ENCODE peak calls at places on chromosome 6, in five cellular contexts. H is ovary, S is upper lobe of left lung, W is HepG2, A is GM12878. D is an unnamed sample.

GRCh38 chr6:11224252-11224965 is 8.1 kb downstream of the NEDD9 start:
- DNase-seq in H (no peak), S (no peak), W (no peak), A (peak), D (no peak)

GRCh38 chr6:88662163-88662580 is 301.2 kb downstream of the RNGTT start:
- DNase-seq in H (no peak), S (no peak), W (peak), A (peak), D (no peak)

GRCh38 chr6:116631379-116631990 is 15.2 kb downstream of the RSPH4A start:
- DNase-seq in H (peak), S (no peak), W (peak), A (no peak), D (no peak)

GRCh38 chr6:121999458-122000065 is 399.9 kb upstream of the HSF2 start:
- DNase-seq in H (no peak), S (no peak), W (no peak), A (no peak), D (no peak)

GRCh38 chr6:151136141-151136755 is 103.5 kb upstream of the AKAP12 start:
- DNase-seq in H (peak), S (no peak), W (peak), A (no peak), D (no peak)

GRCh38 chr6:149132336-149132735 is 185.2 kb upstream of the TAB2 start:
- DNase-seq in H (no peak), S (no peak), W (no peak), A (no peak), D (peak)

GRCh38 chr6:148854086-148854485 is 107.3 kb downstream of the UST start:
- DNase-seq in H (no peak), S (no peak), W (no peak), A (no peak), D (no peak)

GRCh38 chr6:132122871-132123270 is 171.7 kb upstream of the CCN2 start:
- DNase-seq in H (no peak), S (no peak), W (peak), A (no peak), D (no peak)

GRCh38 chr6:57267586-57268293 is 45.6 kb upstream of the RAB23 start:
- DNase-seq in H (no peak), S (no peak), W (peak), A (peak), D (peak)

GRCh38 chr6:32842690-32843089 is 1.2 kb downstream of the PSMB8 start:
- DNase-seq in H (no peak), S (no peak), W (no peak), A (no peak), D (no peak)

GRCh38 chr6:131159578-131159977 is 24.3 kb downstream of the AKAP7 start:
- DNase-seq in H (no peak), S (no peak), W (no peak), A (no peak), D (no peak)

GRCh38 chr6:77906070-77906469 is 253.2 kb downstream of the MEI4 start:
- DNase-seq in H (no peak), S (no peak), W (no peak), A (no peak), D (no peak)

DNA sequence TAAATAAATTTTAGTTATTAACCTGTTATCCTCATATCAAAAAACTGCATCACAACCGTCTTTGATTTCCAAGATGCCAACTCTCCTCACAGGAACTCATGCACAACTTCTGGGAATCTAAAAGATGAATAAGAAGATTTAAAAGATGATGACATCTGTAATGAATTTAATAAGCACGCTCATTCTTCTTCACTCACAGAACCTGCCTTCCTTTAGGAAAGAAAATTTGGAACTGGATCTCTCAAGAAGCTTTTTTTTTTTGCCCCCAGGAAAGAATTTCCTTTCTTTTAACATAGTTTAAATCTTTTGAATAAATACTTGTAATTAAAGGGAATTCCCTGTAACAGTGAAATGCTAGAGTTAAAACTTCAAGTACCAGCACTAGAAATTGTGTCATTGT is 161.5 kb downstream of the HIVEP2 start:
- DNase-seq in H (no peak), S (no peak), W (no peak), A (no peak), D (no peak)
- TF ChIP-seq EP300 in H (no peak), S (no peak), W (no peak), A (no peak), D (no peak)

GRCh38 chr6:167235421-167236238 is 55.5 kb upstream of the UNC93A start:
- DNase-seq in H (no peak), S (peak), W (no peak), A (no peak), D (no peak)

GRCh38 chr6:167237438-167237837 is 53.7 kb upstream of the UNC93A start:
- DNase-seq in H (no peak), S (no peak), W (no peak), A (no peak), D (no peak)

GRCh38 chr6:167233490-167233889 is 57.6 kb upstream of the UNC93A start:
- DNase-seq in H (no peak), S (no peak), W (no peak), A (no peak), D (no peak)

GRCh38 chr6:167236239-167236571 is 54.9 kb upstream of the UNC93A start:
- DNase-seq in H (no peak), S (no peak), W (no peak), A (no peak), D (no peak)

DNA sequence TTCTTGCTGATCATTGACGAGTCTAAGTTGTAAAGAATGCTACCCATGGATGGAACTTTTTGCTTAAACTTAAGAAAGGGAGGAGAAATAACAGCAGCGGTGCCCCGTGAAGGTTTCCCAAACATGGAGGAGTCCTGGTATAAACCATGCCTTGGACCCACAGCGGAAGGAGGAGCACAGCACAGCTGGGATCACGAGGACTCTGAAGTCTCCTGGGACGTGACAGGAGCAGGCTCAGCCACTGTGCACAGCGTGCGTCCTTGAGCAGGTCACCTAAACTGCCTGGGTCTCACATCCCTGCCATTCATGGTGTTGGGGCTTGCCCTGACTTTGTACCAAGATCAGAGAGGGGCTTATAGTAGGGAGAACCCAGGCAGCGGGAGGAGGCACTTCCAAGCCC is 56.1 kb upstream of the UNC93A start:
- DNase-seq in H (no peak), S (no peak), W (no peak), A (no peak), D (no peak)
- TF ChIP-seq EP300 in H (no peak), S (no peak), W (no peak), A (no peak), D (no peak)

GRCh38 chr6:161225677-161226004 is 48.2 kb downstream of the AGPAT4 start:
- DNase-seq in H (no peak), S (no peak), W (no peak), A (no peak), D (no peak)
- TF ChIP-seq EP300 in H (no peak), S (no peak), W (no peak), A (no peak), D (no peak)

GRCh38 chr6:37242042-37242428 is 15.5 kb upstream of the TBC1D22B start:
- DNase-seq in H (no peak), S (no peak), W (no peak), A (no peak), D (no peak)

GRCh38 chr6:37243816-37244370 is 13.7 kb upstream of the TBC1D22B start:
- DNase-seq in H (peak), S (no peak), W (no peak), A (no peak), D (no peak)

GRCh38 chr6:37243131-37243815 is 14.3 kb upstream of the TBC1D22B start:
- DNase-seq in H (no peak), S (no peak), W (no peak), A (no peak), D (no peak)

GRCh38 chr6:37242429-37243052 is 15.0 kb upstream of the TBC1D22B start:
- DNase-seq in H (peak), S (no peak), W (peak), A (no peak), D (no peak)

DNA sequence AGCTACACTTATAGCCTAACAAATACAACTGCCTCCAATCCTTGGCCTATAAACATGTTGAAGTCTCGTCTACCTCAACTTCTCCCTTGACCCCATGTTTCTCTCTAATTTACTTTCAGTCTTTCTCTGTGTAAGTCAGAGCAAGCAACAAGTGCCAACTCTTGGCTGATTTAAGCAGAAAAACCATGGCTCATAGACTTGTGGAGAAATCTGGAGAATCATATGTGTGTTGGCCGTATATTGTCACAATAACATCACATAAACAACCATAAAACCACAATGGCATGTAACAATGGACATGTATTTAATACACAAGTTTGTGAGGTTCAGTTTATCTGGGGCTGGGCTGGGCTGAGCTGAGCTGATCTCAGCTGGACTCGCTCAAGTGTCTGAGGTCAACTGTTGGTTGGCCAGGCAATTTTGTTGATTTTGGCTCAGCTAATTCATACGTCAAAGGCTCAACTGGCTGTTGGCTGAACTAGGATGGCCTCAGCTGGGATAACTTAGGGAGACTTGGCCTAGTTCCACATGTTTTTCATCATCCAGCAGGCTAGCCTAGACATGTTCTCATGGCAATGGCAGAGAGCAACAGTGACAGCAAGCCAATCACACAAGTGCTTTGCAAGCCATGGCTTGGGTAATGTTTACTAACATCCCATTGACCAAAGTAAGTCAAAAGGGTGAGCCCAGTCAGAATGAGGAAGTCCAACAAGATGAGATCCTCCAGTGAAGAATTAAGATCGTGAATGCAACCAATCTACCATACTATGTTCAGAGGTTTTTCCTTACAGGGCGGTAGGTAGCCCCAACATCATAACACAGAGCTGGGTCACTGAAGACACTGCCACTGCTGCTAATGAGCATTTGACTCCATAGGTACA is 12.9 kb upstream of the TBC1D22B start:
- DNase-seq in H (peak), S (no peak), W (peak), A (no peak), D (peak)
- TF ChIP-seq EP300 in H (peak), S (no peak), W (peak), A (no peak), D (peak)

GRCh38 chr6:157811476-157812173 is 11.4 kb upstream of the SNX9 start:
- DNase-seq in H (no peak), S (no peak), W (no peak), A (no peak), D (no peak)
- TF ChIP-seq EP300 in H (no peak), S (no peak), W (no peak), A (no peak), D (no peak)

D was measured in transverse colon.